ENCODE peak calls at places on chromosomes 2 and 18, in six cellular contexts. A is prostate gland, W is ovary, F is H1, U is IMR-90, I is HCT116. H is an unnamed sample.

GRCh38 chr2:105396254-105397024 is 2.4 kb downstream of the FHL2 start:
- DNase-seq in A (no peak), W (no peak), F (no peak), U (peak; percentile 98), I (peak; percentile 95), H (peak; percentile 80)

GRCh38 chr18:32237024-32237423 is 47.2 kb downstream of the MEP1B start:
- DNase-seq in A (no peak), W (no peak), F (no peak), U (no peak), I (no peak), H (no peak)

GRCh38 chr2:99624682-99625081 is 134.9 kb upstream of the REV1 start:
- DNase-seq in A (no peak), W (no peak), F (no peak), U (no peak), I (no peak), H (no peak)

GRCh38 chr2:152034257-152034801 is 64.5 kb downstream of the CACNB4 start:
- DNase-seq in A (no peak), W (no peak), F (peak; percentile 46), U (no peak), I (no peak), H (no peak)

GRCh38 chr2:144596074-144596871 is 76.4 kb upstream of the ZEB2 start:
- DNase-seq in A (peak; percentile 9), W (no peak), F (no peak), U (peak; percentile 69), I (no peak), H (no peak)

GRCh38 chr2:231692847-231693246 is 15.5 kb upstream of the PTMA start:
- DNase-seq in A (no peak), W (no peak), F (no peak), U (no peak), I (no peak), H (no peak)

GRCh38 chr18:75192899-75193298 is 16.0 kb downstream of the PTGR3 start:
- DNase-seq in A (no peak), W (no peak), F (no peak), U (no peak), I (no peak), H (no peak)

GRCh38 chr2:113847144-113847543 is 42.7 kb upstream of the ACTR3 start:
- DNase-seq in A (no peak), W (no peak), F (no peak), U (peak; percentile 45), I (no peak), H (no peak)

GRCh38 chr18:69787825-69788547 is 159.7 kb downstream of the CD226 start:
- DNase-seq in A (no peak), W (no peak), F (no peak), U (peak; percentile 83), I (peak; percentile 37), H (no peak)

GRCh38 chr2:233456111-233456510 is 101.8 kb downstream of the DGKD start:
- DNase-seq in A (no peak), W (no peak), F (no peak), U (no peak), I (no peak), H (no peak)

GRCh38 chr18:79545255-79545654 is 134.3 kb upstream of the CTDP1 start:
- DNase-seq in A (no peak), W (no peak), F (no peak), U (no peak), I (no peak), H (no peak)

GRCh38 chr2:234425923-234426603 is 70.8 kb downstream of the ARL4C start:
- DNase-seq in A (no peak), W (no peak), F (no peak), U (no peak), I (no peak), H (no peak)

GRCh38 chr2:26300234-26300641 is 45.7 kb upstream of the SELENOI start:
- DNase-seq in A (peak; percentile 73), W (no peak), F (no peak), U (peak; percentile 28), I (no peak), H (no peak)

GRCh38 chr2:73290049-73290839 is 3.1 kb downstream of the EGR4 start:
- DNase-seq in A (no peak), W (no peak), F (no peak), U (peak; percentile 41), I (no peak), H (no peak)

GRCh38 chr18:8754995-8755955 is 49.9 kb downstream of the MTCL1 start:
- DNase-seq in A (no peak), W (no peak), F (no peak), U (peak; percentile 89), I (no peak), H (no peak)

GRCh38 chr2:174412256-174412655 is 16.7 kb downstream of the SCRN3 start:
- DNase-seq in A (no peak), W (no peak), F (no peak), U (no peak), I (no peak), H (no peak)

GRCh38 chr18:67766930-67767329 is 250.4 kb upstream of the DSEL start:
- DNase-seq in A (no peak), W (no peak), F (no peak), U (peak; percentile 99), I (no peak), H (no peak)

GRCh38 chr2:191983186-191983585 is 136.3 kb upstream of the CAVIN2 start:
- DNase-seq in A (no peak), W (no peak), F (no peak), U (no peak), I (no peak), H (no peak)

DNA sequence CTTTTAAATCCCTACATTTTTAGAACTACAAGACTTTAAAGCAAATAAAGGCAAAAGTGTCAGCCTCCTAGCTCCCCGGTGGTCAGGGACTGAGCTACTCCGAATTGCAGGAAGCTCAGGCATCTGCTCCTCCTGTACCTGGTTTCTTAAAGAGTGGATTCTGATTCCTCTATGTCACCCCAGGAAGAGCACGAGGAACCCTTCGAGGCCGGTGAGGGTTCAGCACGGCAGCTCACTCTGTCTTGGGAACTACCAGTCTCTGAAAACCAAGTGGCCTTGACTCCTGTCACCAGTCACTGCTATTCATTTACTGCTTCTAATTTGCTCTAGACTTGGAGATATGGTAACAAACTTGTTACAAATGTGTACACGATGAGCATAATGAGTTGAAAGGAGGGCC is 2.3 kb downstream of the PER2 start:
- DNase-seq in A (no peak), W (no peak), F (no peak), U (no peak), I (no peak), H (no peak)
- TF ChIP-seq CTCF in A (no peak), W (no peak), F (no peak), U (no peak), I (no peak), H (no peak)

GRCh38 chr2:226776104-226776503 is 23.5 kb downstream of the IRS1 start:
- DNase-seq in A (no peak), W (no peak), F (no peak), U (no peak), I (no peak), H (no peak)

GRCh38 chr2:226783885-226784284 is 15.7 kb downstream of the IRS1 start:
- DNase-seq in A (no peak), W (no peak), F (no peak), U (no peak), I (no peak), H (no peak)

GRCh38 chr2:226782092-226782713 is 17.4 kb downstream of the IRS1 start:
- DNase-seq in A (peak; percentile 49), W (no peak), F (no peak), U (peak; percentile 87), I (no peak), H (no peak)

GRCh38 chr2:226777611-226778010 is 22.0 kb downstream of the IRS1 start:
- DNase-seq in A (no peak), W (no peak), F (no peak), U (no peak), I (no peak), H (no peak)

DNA sequence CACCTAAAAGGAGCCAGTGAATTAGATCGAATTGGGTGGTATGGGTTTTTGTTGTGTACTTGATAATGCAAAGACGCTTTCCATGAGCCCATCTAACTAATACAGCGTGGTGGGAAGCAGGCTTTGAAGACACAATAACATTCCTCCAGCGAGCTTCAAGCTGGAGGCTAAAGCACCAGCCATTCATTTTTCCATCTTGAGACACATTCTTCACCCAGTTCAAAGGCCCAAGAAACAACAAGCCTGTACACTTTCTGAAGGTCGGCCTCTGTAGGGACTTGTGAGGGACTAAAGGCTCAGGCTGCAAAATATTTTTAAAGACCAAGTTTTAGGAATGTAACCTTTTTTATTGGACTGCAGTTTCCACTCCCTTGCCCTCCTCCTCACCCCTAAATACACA is 18.1 kb downstream of the IRS1 start:
- DNase-seq in A (peak; percentile 27), W (no peak), F (no peak), U (no peak), I (no peak), H (no peak)
- TF ChIP-seq POLR2A in A (no peak), W (no peak), F (no peak), U (no peak), I (no peak), H (no peak)

GRCh38 chr18:26579941-26580618 is 31.7 kb upstream of the KCTD1 start:
- DNase-seq in A (peak; percentile 32), W (no peak), F (no peak), U (no peak), I (peak; percentile 56), H (no peak)

GRCh38 chr18:26574958-26575864 is 26.9 kb upstream of the KCTD1 start:
- DNase-seq in A (peak; percentile 76), W (peak; percentile 75), F (peak; percentile 62), U (peak; percentile 46), I (no peak), H (peak; percentile 87)

DNA sequence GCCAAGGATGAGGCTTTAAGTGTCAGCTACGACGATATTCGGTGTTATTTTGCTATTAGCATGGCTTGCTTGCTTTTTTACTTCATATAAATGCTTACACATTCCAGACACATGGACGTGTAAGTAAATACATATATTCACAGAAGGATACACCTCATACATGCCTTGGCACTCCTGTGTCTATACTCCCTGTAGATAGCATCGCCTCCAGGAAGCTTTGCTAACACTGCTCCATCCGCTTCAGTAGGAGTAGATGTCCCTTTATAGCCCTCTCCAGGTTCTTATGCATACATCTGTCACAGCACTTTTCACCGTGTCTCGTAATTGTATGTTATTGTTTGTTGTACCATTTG is 27.5 kb upstream of the KCTD1 start:
- DNase-seq in A (no peak), W (no peak), F (no peak), U (no peak), I (no peak), H (no peak)
- H3K4me3 ChIP-seq in A (no peak overlapping the region), W (peak overlapping the region; percentile 36), F (no peak overlapping the region), U (no peak overlapping the region), I (peak overlapping the region; percentile 40), H (no peak overlapping the region)

GRCh38 chr2:24543252-24543651 is 52.2 kb downstream of the NCOA1 start:
- DNase-seq in A (no peak), W (no peak), F (no peak), U (no peak), I (no peak), H (no peak)
- TF ChIP-seq CTCF in A (no peak), W (no peak), F (peak; percentile 52), U (no peak), I (peak; percentile 63), H (no peak)

GRCh38 chr2:134120718-134121630 is 132.9 kb upstream of the MGAT5 start:
- DNase-seq in A (peak; percentile 48), W (peak; percentile 81), F (no peak), U (peak; percentile 71), I (no peak), H (peak; percentile 93)
- TF ChIP-seq POLR2A in A (peak; percentile 22), W (no peak), F (no peak), U (no peak), I (no peak), H (no peak)

GRCh38 chr2:71453404-71454220 is at the start of gene DYSF:
- DNase-seq in A (no peak), W (no peak), F (peak; percentile 47), U (peak; percentile 17), I (no peak), H (no peak)
- H3K4me3 ChIP-seq in A (peak within 1 kb of the TSS; percentile 39), W (peak within 1 kb of the TSS; percentile 30), F (peak within 1 kb of the TSS; percentile 66), U (peak within 1 kb of the TSS; percentile 34), I (no peak within 1 kb of the TSS), H (peak within 1 kb of the TSS; percentile 5)

GRCh38 chr2:44802409-44803099 is 138.9 kb upstream of the SIX3 start:
- DNase-seq in A (no peak), W (no peak), F (peak; percentile 88), U (no peak), I (no peak), H (peak; percentile 68)
- TF ChIP-seq CTCF in A (no peak), W (no peak), F (no peak), U (no peak), I (no peak), H (no peak)